ENCODE peak calls at places on chromosomes 5 and 9, in six cellular contexts. E is sigmoid colon, H is breast epithelium, B is GM12878, R is endothelial cell of umbilical vein, O is suprapubic skin. X is an unnamed sample.

GRCh38 chr5:15183520-15183919 is 311.9 kb upstream of the ANKH start:
- DNase-seq in R (no peak), B (no peak), O (no peak), E (no peak), H (no peak), X (no peak)

GRCh38 chr9:136882109-136882946 is 4.0 kb upstream of the TRAF2 start:
- DNase-seq in B (peak), R (peak), E (peak), H (no peak), O (peak), X (no peak)

GRCh38 chr5:32916648-32917047 is 205.5 kb downstream of the NPR3 start:
- DNase-seq in E (no peak), O (no peak), H (no peak), R (no peak), B (no peak), X (no peak)

GRCh38 chr5:14671414-14671813 is 6.9 kb downstream of the OTULIN start:
- DNase-seq in H (no peak), E (no peak), R (peak), B (no peak), O (no peak), X (no peak)

GRCh38 chr5:23389543-23390215 is 117.7 kb upstream of the PRDM9 start:
- DNase-seq in O (no peak), H (no peak), E (no peak), B (no peak), R (no peak), X (no peak)

GRCh38 chr5:94057655-94058054 is 316.3 kb upstream of the POU5F2 start:
- DNase-seq in H (no peak), R (no peak), O (no peak), E (no peak), B (no peak), X (no peak)

GRCh38 chr5:75928992-75929391 is 154.2 kb upstream of the SV2C start:
- DNase-seq in H (no peak), O (no peak), R (no peak), E (no peak), B (no peak), X (no peak)

GRCh38 chr5:179828756-179829421 is 8.2 kb downstream of the SQSTM1 start:
- DNase-seq in E (no peak), O (no peak), R (no peak), H (no peak), B (no peak), X (no peak)

GRCh38 chr5:107447587-107447986 is 223.2 kb downstream of the EFNA5 start:
- DNase-seq in O (no peak), B (no peak), H (no peak), R (no peak), E (no peak), X (no peak)

GRCh38 chr9:129464972-129465833 is 155.7 kb downstream of the C9orf50 start:
- DNase-seq in R (no peak), H (no peak), O (no peak), E (peak), B (no peak), X (no peak)

GRCh38 chr5:132961887-132962286 is 1.5 kb downstream of the AFF4 start:
- DNase-seq in R (peak), E (no peak), H (no peak), B (no peak), O (no peak), X (no peak)

GRCh38 chr5:56099346-56099745 is 104.6 kb upstream of the IL6ST start:
- DNase-seq in B (no peak), E (no peak), O (no peak), R (peak), H (no peak), X (no peak)

GRCh38 chr5:111072949-111073682 is 1.6 kb downstream of the TSLP start:
- DNase-seq in E (peak), O (peak), R (no peak), H (peak), B (no peak), X (peak)

GRCh38 chr5:60223342-60223741 is 329.8 kb upstream of the PDE4D start:
- DNase-seq in O (no peak), E (no peak), R (no peak), B (no peak), H (no peak), X (no peak)

GRCh38 chr9:24616858-24617257 is 71.2 kb upstream of the IZUMO3 start:
- DNase-seq in B (no peak), O (no peak), R (no peak), E (no peak), H (no peak), X (no peak)

GRCh38 chr5:8316608-8317007 is 447.7 kb downstream of the MTRR start:
- DNase-seq in B (no peak), R (no peak), O (no peak), H (no peak), E (no peak), X (no peak)

GRCh38 chr9:16309350-16310271 is 560.9 kb downstream of the BNC2 start:
- DNase-seq in B (no peak), H (no peak), R (no peak), O (no peak), E (peak), X (no peak)

GRCh38 chr5:9516591-9516990 is 29.3 kb downstream of the SEMA5A start:
- DNase-seq in O (no peak), E (no peak), B (no peak), R (no peak), H (no peak), X (no peak)

GRCh38 chr5:180179399-180180197 is 29.4 kb downstream of the RASGEF1C start:
- DNase-seq in R (no peak), B (no peak), H (no peak), E (no peak), O (no peak), X (peak)

GRCh38 chr5:102961671-102962070 is 158.3 kb downstream of the GIN1 start:
- DNase-seq in H (no peak), B (no peak), E (no peak), R (no peak), O (no peak), X (no peak)

GRCh38 chr9:4334439-4334838 is 34.6 kb upstream of the GLIS3 start:
- DNase-seq in O (peak), E (no peak), H (peak), R (peak), B (no peak), X (no peak)

GRCh38 chr5:116465411-116465810 is 109.2 kb downstream of the SEMA6A start:
- DNase-seq in B (no peak), O (no peak), R (no peak), H (no peak), E (no peak), X (no peak)

GRCh38 chr5:132030610-132031009 is 19.2 kb upstream of the ACSL6 start:
- DNase-seq in O (peak), H (no peak), R (no peak), E (no peak), B (no peak), X (peak)

GRCh38 chr9:136726631-136727191 is 14.3 kb downstream of the DIPK1B start:
- DNase-seq in R (peak), B (peak), H (no peak), E (no peak), O (no peak), X (no peak)

GRCh38 chr5:65104831-65105230 is 336.1 kb downstream of the CWC27 start:
- DNase-seq in B (no peak), R (no peak), E (no peak), H (no peak), O (no peak), X (no peak)

GRCh38 chr5:86526811-86527348 is 90.9 kb upstream of the COX7C start:
- DNase-seq in O (no peak), B (no peak), R (no peak), H (no peak), E (no peak), X (no peak)
- TF ChIP-seq CTCF in O (no peak), B (no peak), R (no peak), H (no peak), E (no peak), X (no peak)

GRCh38 chr5:141694479-141694878 is 12.4 kb upstream of the ARAP3 start:
- DNase-seq in B (no peak), R (no peak), E (no peak), H (no peak), O (no peak), X (no peak)

GRCh38 chr5:141692919-141693848 is 11.2 kb upstream of the ARAP3 start:
- DNase-seq in B (no peak), R (no peak), H (no peak), E (no peak), O (no peak), X (no peak)

GRCh38 chr5:141691286-141691866 is 9.3 kb upstream of the ARAP3 start:
- DNase-seq in H (no peak), B (no peak), R (no peak), E (no peak), O (no peak), X (no peak)

GRCh38 chr5:141691867-141692532 is 10.0 kb upstream of the ARAP3 start:
- DNase-seq in O (peak), H (peak), B (no peak), E (peak), R (peak), X (peak)

DNA sequence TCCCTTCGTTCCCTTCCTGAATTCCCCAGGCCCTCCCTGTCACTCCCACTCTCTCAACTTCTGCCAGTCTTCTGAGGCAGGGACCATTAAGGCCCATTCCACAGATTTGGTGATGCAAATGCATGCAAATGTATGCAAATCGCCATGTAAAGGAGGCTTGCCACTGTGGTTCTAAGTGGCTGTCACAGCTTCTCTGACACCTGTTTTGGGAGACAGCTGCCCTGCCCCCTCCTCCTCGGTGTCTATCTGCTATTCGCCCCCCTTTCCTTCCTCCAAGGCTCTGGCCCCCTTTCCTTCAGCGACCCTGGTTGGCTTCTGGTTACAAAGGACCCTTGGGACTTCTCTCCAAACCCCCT is 10.5 kb upstream of the ARAP3 start:
- DNase-seq in O (no peak), E (no peak), B (no peak), H (no peak), R (no peak), X (no peak)
- H3K27ac ChIP-seq in O (no peak), E (no peak), B (no peak), H (no peak), R (no peak), X (no peak)

DNA sequence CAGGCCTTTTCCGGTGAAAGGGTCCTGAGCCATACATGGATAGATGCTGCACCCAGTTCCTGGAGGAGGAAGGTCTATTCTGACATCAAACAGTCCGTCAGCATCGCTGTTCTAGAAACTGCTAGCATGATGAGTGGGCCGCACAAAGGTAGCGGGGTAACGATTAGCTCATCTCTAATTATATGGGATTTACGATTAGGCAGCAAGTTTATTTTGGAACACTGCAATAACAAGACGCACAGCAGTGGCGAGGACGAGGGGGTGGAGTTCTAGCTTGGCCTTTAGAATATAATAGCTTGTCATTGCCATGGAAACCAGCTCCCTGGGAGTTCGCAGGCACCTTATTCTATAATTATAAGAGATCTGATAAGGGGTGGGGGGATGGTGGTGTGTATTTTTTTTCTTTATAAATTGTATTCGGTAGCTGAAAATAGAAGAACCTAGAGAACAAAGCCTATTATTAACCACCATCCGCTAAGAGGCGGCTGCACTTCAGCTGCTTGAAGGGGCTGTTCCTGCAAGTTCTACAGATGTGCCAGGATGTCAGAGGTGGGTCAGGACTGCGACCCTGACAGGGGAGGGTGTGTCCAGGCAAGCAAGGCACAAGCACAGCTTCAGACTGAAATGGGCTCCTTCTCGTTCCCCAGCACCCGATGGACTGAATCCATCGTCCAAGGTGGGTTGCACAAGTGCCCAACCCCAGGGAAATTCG is 310.9 kb downstream of the AGTPBP1 start:
- DNase-seq in B (no peak), H (no peak), R (peak), O (no peak), E (no peak), X (peak)
- TF ChIP-seq POLR2AphosphoS5 in B (no peak), H (no peak), R (no peak), O (no peak), E (no peak), X (no peak)

GRCh38 chr9:77386187-77386586 is 208.9 kb downstream of the VPS13A start:
- DNase-seq in B (no peak), O (no peak), H (no peak), E (no peak), R (no peak), X (no peak)

DNA sequence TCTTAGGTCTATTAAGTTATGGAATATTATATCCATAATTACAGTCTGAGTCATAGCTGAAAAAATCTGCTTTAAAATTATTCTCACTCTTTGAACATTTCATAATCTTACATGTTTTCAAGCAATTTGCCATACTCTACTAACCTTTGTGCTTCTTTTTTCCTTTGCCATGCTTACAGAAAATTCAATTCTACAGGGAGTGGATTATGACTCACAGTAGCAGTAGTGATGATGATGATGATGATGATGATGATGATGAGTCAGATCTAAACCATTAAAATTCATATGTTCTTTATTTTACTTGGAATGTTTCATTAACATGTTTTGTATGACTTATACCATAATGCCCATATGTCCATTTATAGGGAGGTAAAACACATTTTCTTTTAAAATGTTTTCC is 207.1 kb downstream of the VPS13A start:
- DNase-seq in H (no peak), E (no peak), B (no peak), O (no peak), R (peak), X (no peak)
- TF ChIP-seq CTCF in H (no peak), E (no peak), B (no peak), O (no peak), R (no peak), X (no peak)

GRCh38 chr5:158174918-158175663 is 316.1 kb upstream of the CLINT1 start:
- DNase-seq in B (peak), O (peak), R (peak), H (no peak), E (peak), X (no peak)

GRCh38 chr5:158170060-158170459 is 311.1 kb upstream of the CLINT1 start:
- DNase-seq in R (no peak), H (no peak), O (no peak), E (no peak), B (no peak), X (no peak)

GRCh38 chr5:158172005-158172404 is 313.1 kb upstream of the CLINT1 start:
- DNase-seq in R (no peak), O (no peak), H (no peak), B (no peak), E (no peak), X (no peak)

GRCh38 chr5:158166424-158166823 is 307.5 kb upstream of the CLINT1 start:
- DNase-seq in B (no peak), O (no peak), H (no peak), R (no peak), E (no peak), X (no peak)

GRCh38 chr5:158170534-158170933 is 311.6 kb upstream of the CLINT1 start:
- DNase-seq in O (no peak), E (no peak), H (no peak), B (no peak), R (no peak), X (no peak)
- H3K27ac ChIP-seq in O (no peak), E (no peak), H (no peak), B (no peak), R (no peak), X (no peak)

GRCh38 chr5:172283862-172284274 is 304 bp upstream of the UBTD2 start:
- DNase-seq in R (peak), E (peak), H (peak), O (peak), B (no peak), X (peak)
- TF ChIP-seq POLR2AphosphoS5 in R (peak), E (no peak), H (no peak), O (no peak), B (no peak), X (peak)

DNA sequence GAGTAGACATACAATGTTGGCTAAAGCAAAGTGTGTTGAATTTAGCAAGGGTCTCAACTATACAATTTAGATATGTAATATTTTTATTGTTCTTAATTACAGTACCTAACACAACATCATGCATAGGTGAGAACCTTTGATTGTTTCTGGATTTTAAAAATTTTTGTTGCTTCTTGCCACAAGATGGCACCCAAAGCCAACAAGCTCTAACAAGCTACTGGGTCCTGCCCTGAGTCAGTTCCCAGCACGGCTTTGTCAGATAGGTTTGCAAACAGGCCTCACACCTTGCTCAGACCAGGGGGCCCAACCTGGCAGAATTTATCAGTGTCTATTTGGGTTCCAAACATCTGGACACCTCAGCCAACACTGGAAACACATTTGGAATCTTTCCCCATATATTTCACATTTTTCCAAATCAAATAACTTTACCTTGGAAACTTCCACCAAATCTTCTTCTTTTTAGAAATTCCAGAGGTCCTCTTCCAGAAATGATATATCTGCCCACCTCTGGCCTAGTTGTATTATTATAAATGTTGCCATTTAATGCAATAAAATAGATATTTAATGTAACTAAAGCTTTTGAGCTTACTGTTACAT is 49.5 kb upstream of the EGFLAM start:
- DNase-seq in R (peak), O (no peak), H (no peak), E (no peak), B (no peak), X (peak)
- TF ChIP-seq CTCF in R (peak), O (no peak), H (no peak), E (peak), B (peak), X (no peak)

GRCh38 chr9:133493845-133494540 is 15.1 kb upstream of the SLC2A6 start:
- DNase-seq in H (no peak), E (no peak), R (no peak), O (no peak), B (no peak), X (no peak)
- H3K27ac ChIP-seq in H (no peak), E (no peak), R (no peak), O (no peak), B (no peak), X (no peak)

DNA sequence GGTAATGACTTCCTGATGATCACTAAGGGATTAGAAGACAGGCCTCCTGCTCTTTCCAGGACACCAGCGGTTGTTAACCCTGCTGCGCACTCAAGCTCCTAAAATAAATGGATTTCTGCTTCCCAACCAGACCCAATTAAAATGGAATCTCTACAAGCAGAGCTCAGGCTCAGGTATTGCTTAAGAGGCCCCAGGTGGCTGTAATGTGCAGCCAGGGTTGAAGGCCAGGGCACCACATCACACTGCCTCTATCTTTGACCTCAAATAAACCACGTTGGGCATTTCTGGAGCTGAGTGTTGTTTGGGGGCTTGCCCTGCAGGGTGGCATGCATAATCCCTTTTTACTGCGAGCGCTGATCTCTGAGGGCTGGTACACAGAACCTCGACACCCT is 108.0 kb downstream of the FBXO38 start:
- DNase-seq in E (no peak), O (no peak), R (no peak), B (no peak), H (no peak), X (no peak)
- TF ChIP-seq POLR2AphosphoS5 in E (no peak), O (no peak), R (no peak), B (no peak), H (no peak), X (no peak)

X was measured in esophagus muscularis mucosa.